ENCODE peak calls at places on chromosomes 1 and 21, in ten cellular contexts. V, G, W, R, S, C, P, K, T and H are unnamed samples.

GRCh38 chr1:121587777-121588176 is 403.0 kb downstream of the SRGAP2C start:
- DNase-seq in V (no peak), G (no peak), W (no peak), R (no peak), S (no peak), C (no peak), P (no peak), K (no peak), T (no peak), H (no peak)

GRCh38 chr1:29688477-29689365 is 452.4 kb downstream of the PTPRU start:
- DNase-seq in V (no peak), G (peak), W (no peak), R (peak), S (no peak), C (no peak), P (no peak), K (no peak), T (no peak), H (no peak)

GRCh38 chr1:8987881-8988617 is 38.2 kb downstream of the SLC2A7 start:
- DNase-seq in V (no peak), G (no peak), W (no peak), R (peak), S (peak), C (peak), P (peak), K (peak), T (peak), H (peak)

GRCh38 chr21:36555199-36555598 is 75.3 kb upstream of the CLDN14 start:
- DNase-seq in V (no peak), G (no peak), W (no peak), R (no peak), S (no peak), C (no peak), P (no peak), K (no peak), T (no peak), H (peak)

GRCh38 chr1:25519624-25520023 is 23.8 kb upstream of the LDLRAP1 start:
- DNase-seq in V (no peak), G (peak), W (no peak), R (no peak), S (peak), C (no peak), P (no peak), K (no peak), T (no peak), H (no peak)

GRCh38 chr1:170593173-170593572 is 61.2 kb downstream of the GORAB start:
- DNase-seq in V (no peak), G (no peak), W (no peak), R (no peak), S (no peak), C (no peak), P (no peak), K (no peak), T (no peak), H (no peak)

GRCh38 chr1:184329962-184330868 is 56.6 kb upstream of the C1orf21 start:
- DNase-seq in V (no peak), G (no peak), W (no peak), R (no peak), S (no peak), C (no peak), P (no peak), K (no peak), T (no peak), H (no peak)

GRCh38 chr1:84301759-84302380 is 362 bp downstream of the SAMD13 start:
- DNase-seq in V (no peak), G (no peak), W (no peak), R (no peak), S (no peak), C (no peak), P (no peak), K (no peak), T (no peak), H (no peak)

GRCh38 chr1:77504986-77505385 is 177.5 kb downstream of the ZZZ3 start:
- DNase-seq in V (no peak), G (no peak), W (no peak), R (no peak), S (no peak), C (no peak), P (no peak), K (no peak), T (no peak), H (no peak)

GRCh38 chr1:36487906-36488305 is 5.2 kb upstream of the CSF3R start:
- DNase-seq in V (no peak), G (no peak), W (no peak), R (no peak), S (no peak), C (no peak), P (no peak), K (no peak), T (no peak), H (no peak)

GRCh38 chr1:58576727-58577675 is at the start of gene TACSTD2:
- DNase-seq in V (no peak), G (no peak), W (no peak), R (no peak), S (peak), C (no peak), P (no peak), K (no peak), T (peak), H (no peak)